ENCODE peak calls at places on chromosomes 4 and X, in six cellular contexts. W is OCI-LY7, S is lung, K is transverse colon, C is Peyer's patch, L is upper lobe of left lung. G is an unnamed sample.

GRCh38 chr4:6062133-6062532 is 43.9 kb upstream of the C4orf50 start:
- DNase-seq in C (no peak), K (no peak), W (no peak), S (no peak), L (no peak), G (no peak)

GRCh38 chr4:3868146-3868840 is 102.1 kb downstream of the ADRA2C start:
- DNase-seq in W (no peak), S (no peak), C (no peak), K (no peak), L (no peak), G (no peak)

GRCh38 chrX:78517124-78517523 is 142.0 kb downstream of the RTL3 start:
- DNase-seq in W (no peak), L (no peak), C (peak; percentile 30), K (no peak), S (no peak), G (peak; percentile 47)

GRCh38 chrX:29012867-29013266 is 425.6 kb downstream of the IL1RAPL1 start:
- DNase-seq in K (no peak), W (no peak), L (no peak), C (no peak), S (no peak), G (no peak)

GRCh38 chr4:88938138-88938537 is 118.8 kb downstream of the FAM13A start:
- DNase-seq in W (no peak), S (no peak), L (no peak), C (no peak), K (no peak), G (no peak)

GRCh38 chr4:115260195-115260594 is 146.8 kb upstream of the NDST4 start:
- DNase-seq in S (no peak), K (no peak), C (no peak), L (no peak), W (no peak), G (no peak)

GRCh38 chrX:104427693-104428092 is 138.3 kb upstream of the IL1RAPL2 start:
- DNase-seq in S (no peak), L (no peak), W (no peak), K (no peak), C (no peak), G (no peak)

GRCh38 chr4:140222175-140222574 is 68.2 kb upstream of the MAML3 start:
- DNase-seq in K (no peak), C (no peak), S (no peak), L (no peak), W (no peak), G (no peak)

GRCh38 chr4:8103991-8104390 is 54.6 kb downstream of the ABLIM2 start:
- DNase-seq in K (no peak), L (no peak), W (no peak), C (no peak), S (no peak), G (no peak)

GRCh38 chr4:157220026-157220881 is at the start of gene GRIA2:
- DNase-seq in W (no peak), C (no peak), K (no peak), L (peak; percentile 91), S (no peak), G (no peak)
- H3K4me3 ChIP-seq in W (no peak within 1 kb of the TSS), C (peak within 1 kb of the TSS; percentile 16), K (peak within 1 kb of the TSS; percentile 27), L (peak within 1 kb of the TSS; percentile 15), S (no peak within 1 kb of the TSS), G (no peak within 1 kb of the TSS)

GRCh38 chrX:20409991-20410390 is 143.3 kb upstream of the RPS6KA3 start:
- DNase-seq in L (no peak), C (no peak), S (no peak), K (no peak), W (no peak), G (no peak)
- H3K36me3 ChIP-seq in L (no peaks in the 10 kb centered on the region), C (no peaks in the 10 kb centered on the region), S (no peaks in the 10 kb centered on the region), K (no peaks in the 10 kb centered on the region), W (no peaks in the 10 kb centered on the region), G (no peaks in the 10 kb centered on the region)

DNA sequence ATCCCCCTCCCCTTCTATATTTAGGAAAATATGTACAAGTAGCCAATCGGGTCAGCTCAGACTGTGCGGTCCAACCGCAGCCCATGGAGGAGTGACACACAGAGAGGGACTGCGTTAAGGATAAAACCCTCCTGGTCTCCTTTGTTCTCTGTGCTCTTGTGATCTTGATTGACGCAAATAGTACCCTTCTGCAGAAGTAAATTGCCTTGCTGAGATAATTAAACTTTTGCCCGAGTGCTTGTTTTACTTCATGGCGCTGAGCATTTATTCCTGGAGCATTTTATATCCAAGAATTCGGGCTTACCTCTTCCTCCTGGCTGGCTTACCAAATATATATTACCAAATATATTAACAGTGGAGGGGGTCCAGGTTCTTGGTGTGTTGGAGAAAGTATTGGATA is 184.2 kb downstream of the STAG2 start:
- DNase-seq in K (no peak), C (no peak), L (no peak), W (no peak), S (no peak), G (no peak)
- TF ChIP-seq CTCF in K (no peak), C (no peak), L (no peak), W (no peak), S (no peak), G (no peak)

GRCh38 chrX:69503228-69503834 is 795 bp upstream of the NALF2 start:
- DNase-seq in S (no peak), W (peak; percentile 75), K (no peak), C (no peak), L (no peak), G (no peak)
- H3K4me3 ChIP-seq in S (no peak overlapping the region), W (peak overlapping the region; percentile 84), K (peak overlapping the region; percentile 57), C (peak overlapping the region; percentile 42), L (peak overlapping the region; percentile 40), G (no peak overlapping the region)

GRCh38 chr4:1725521-1725920 is 4.2 kb downstream of the TACC3 start:
- DNase-seq in C (no peak), S (no peak), W (no peak), K (no peak), L (peak; percentile 62), G (no peak)

GRCh38 chr4:1727117-1728031 is 6.1 kb downstream of the TACC3 start:
- DNase-seq in L (no peak), K (peak; percentile 54), W (no peak), C (no peak), S (peak; percentile 63), G (no peak)

GRCh38 chr4:1726146-1726934 is 5.0 kb downstream of the TACC3 start:
- DNase-seq in C (peak; percentile 92), S (peak; percentile 89), L (peak; percentile 85), W (peak; percentile 83), K (peak; percentile 94), G (peak; percentile 70)

GRCh38 chr4:1730532-1731135 is 9.3 kb downstream of the TACC3 start:
- DNase-seq in L (no peak), W (no peak), S (no peak), K (no peak), C (no peak), G (no peak)

DNA sequence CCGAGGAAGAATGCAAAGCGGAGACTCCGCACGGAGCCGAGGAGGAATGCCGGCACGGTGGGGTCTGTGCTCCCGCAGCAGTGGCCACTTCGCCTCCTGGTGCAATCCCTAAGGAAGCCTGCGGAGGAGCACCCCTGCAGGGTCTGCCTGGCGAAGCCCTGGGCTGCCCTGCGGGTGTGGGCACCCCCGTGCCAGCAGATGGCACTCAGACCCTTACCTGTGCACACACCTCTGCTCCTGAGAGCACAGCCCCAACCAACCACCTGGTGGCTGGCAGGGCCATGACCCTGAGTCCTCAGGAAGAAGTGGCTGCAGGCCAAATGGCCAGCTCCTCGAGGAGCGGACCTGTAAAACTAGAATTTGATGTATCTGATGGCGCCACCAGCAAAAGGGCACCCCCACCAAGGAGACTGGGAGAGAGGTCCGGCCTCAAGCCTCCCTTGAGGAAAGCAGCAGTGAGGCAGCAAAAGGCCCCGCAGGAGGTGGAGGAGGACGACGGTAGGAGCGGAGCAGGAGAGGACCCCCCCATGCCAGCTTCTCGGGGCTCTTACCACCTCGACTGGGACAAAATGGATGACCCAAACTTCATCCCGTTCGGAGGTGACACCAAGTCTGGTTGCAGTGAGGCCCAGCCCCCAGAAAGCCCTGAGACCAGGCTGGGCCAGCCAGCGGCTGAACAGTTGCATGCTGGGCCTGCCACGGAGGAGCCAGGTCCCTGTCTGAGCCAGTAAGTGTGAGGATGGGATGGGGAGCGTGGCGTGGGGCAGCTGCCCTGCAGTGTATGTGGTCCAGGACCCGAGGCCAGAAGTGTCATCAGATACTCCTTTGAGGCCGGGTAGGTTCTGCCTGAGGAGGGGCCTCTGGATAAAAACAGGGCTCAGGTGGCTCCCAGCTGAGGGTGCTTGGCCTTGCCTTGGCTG is 7.0 kb downstream of the TACC3 start:
- DNase-seq in S (no peak), K (no peak), L (peak; percentile 67), W (no peak), C (no peak), G (no peak)
- H3K36me3 ChIP-seq in S (peaks cover 5% of the 10 kb centered on the region), K (no peaks in the 10 kb centered on the region), L (no peaks in the 10 kb centered on the region), W (peaks cover 100% of the 10 kb centered on the region), C (peaks cover 16% of the 10 kb centered on the region), G (peaks cover 53% of the 10 kb centered on the region)

GRCh38 chr4:105569014-105569850 is 16.8 kb downstream of the ARHGEF38 start:
- DNase-seq in W (no peak), L (no peak), S (no peak), C (no peak), K (no peak), G (no peak)

GRCh38 chr4:105572296-105572695 is 19.9 kb downstream of the ARHGEF38 start:
- DNase-seq in K (no peak), W (no peak), S (no peak), C (no peak), L (no peak), G (no peak)

DNA sequence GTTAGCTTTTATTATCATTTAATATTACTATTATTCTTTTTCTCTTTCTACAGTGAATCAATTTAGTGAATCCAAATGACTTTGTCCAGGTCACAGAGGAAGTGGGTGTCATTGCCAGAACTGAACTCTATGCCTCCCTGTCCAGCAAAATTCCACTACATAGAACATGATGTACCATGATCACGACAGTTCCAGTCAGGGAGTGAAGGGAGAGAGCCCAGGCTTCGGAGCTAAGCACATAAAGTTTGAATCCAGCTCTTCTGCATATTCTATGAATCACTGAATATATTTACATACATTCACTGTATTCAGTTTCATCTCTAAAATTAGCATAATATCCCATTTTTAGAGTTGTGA is 17.4 kb downstream of the ARHGEF38 start:
- DNase-seq in S (no peak), C (no peak), K (no peak), W (no peak), L (no peak), G (no peak)
- TF ChIP-seq CTCF in S (no peak), C (no peak), K (no peak), W (no peak), L (no peak), G (no peak)

GRCh38 chr4:61204353-61204752 is 4.2 kb downstream of the ADGRL3 start:
- DNase-seq in C (no peak), K (no peak), L (no peak), W (no peak), S (no peak), G (no peak)
- H3K4me3 ChIP-seq in C (no peak overlapping the region), K (no peak overlapping the region), L (no peak overlapping the region), W (no peak overlapping the region), S (no peak overlapping the region), G (no peak overlapping the region)

GRCh38 chrX:71131510-71131909 is 13.1 kb downstream of the MED12 start:
- DNase-seq in W (no peak), S (no peak), K (no peak), C (no peak), L (no peak), G (no peak)
- H3K36me3 ChIP-seq in W (peaks cover 65% of the 10 kb centered on the region), S (peaks cover 21% of the 10 kb centered on the region), K (no peaks in the 10 kb centered on the region), C (peaks cover 66% of the 10 kb centered on the region), L (no peaks in the 10 kb centered on the region), G (peaks cover 12% of the 10 kb centered on the region)

GRCh38 chr4:40066651-40067050 is 10.0 kb downstream of the N4BP2 start:
- DNase-seq in W (no peak), S (no peak), L (no peak), K (no peak), C (no peak), G (no peak)

GRCh38 chr4:40065010-40065409 is 8.4 kb downstream of the N4BP2 start:
- DNase-seq in S (no peak), K (no peak), W (no peak), C (no peak), L (no peak), G (no peak)

GRCh38 chr4:40070387-40070786 is 13.7 kb downstream of the N4BP2 start:
- DNase-seq in C (no peak), W (no peak), K (no peak), L (no peak), S (no peak), G (no peak)
- TF ChIP-seq CTCF in C (no peak), W (no peak), K (no peak), L (no peak), S (no peak), G (no peak)

G was measured in GM06990.